ENCODE peak calls at places on chromosomes 5 and 9, in five cellular contexts. L, S, T, Y and U are unnamed samples.

GRCh38 chr5:168951341-168951740 is 349.6 kb downstream of the SLIT3 start:
- DNase-seq in L (no peak), S (no peak), T (no peak), Y (no peak), U (no peak)

GRCh38 chr9:38651400-38652042 is 31.1 kb upstream of the ANKRD18A start:
- DNase-seq in L (no peak), S (no peak), T (no peak), Y (no peak), U (no peak)

GRCh38 chr5:168826292-168826725 is 247.1 kb upstream of the PANK3 start:
- DNase-seq in L (no peak), S (no peak), T (no peak), Y (no peak), U (no peak)

GRCh38 chr9:99713838-99714306 is 107.8 kb upstream of the NR4A3 start:
- DNase-seq in L (no peak), S (no peak), T (no peak), Y (no peak), U (no peak)

GRCh38 chr5:132819468-132819867 is 6.4 kb downstream of the SOWAHA start:
- DNase-seq in L (no peak), S (no peak), T (no peak), Y (no peak), U (no peak)

GRCh38 chr5:113489299-113489698 is 1.0 kb upstream of the MCC start:
- DNase-seq in L (peak), S (peak), T (peak), Y (peak), U (no peak)

GRCh38 chr5:96220610-96221390 is 212.2 kb downstream of the PCSK1 start:
- DNase-seq in L (peak), S (no peak), T (no peak), Y (peak), U (no peak)

GRCh38 chr9:137045294-137046093 is 483 bp downstream of the NPDC1 start:
- DNase-seq in L (peak), S (no peak), T (no peak), Y (no peak), U (no peak)

GRCh38 chr5:1648806-1649205 is 125.0 kb upstream of the LPCAT1 start:
- DNase-seq in L (no peak), S (no peak), T (no peak), Y (peak), U (no peak)